ENCODE peak calls at places on chromosome 10, in ten cellular contexts. O is foreskin keratinocyte, V is endodermal cell, T is pancreas, U is body of pancreas, I is progenitor cell of endocrine pancreas, W is cardiac fibroblast, R is cardiac muscle cell, J is Peyer's patch, Q is lower leg skin. E is an unnamed sample.

GRCh38 chr10:90604636-90605035 is 253.2 kb downstream of the HTR7 start:
- DNase-seq in O (no peak), V (no peak), T (no peak), U (no peak), I (no peak), W (no peak), R (no peak), J (no peak), Q (no peak), E (peak)

GRCh38 chr10:131237991-131238651 is 73.4 kb downstream of the TCERG1L start:
- DNase-seq in O (no peak), V (no peak), T (no peak), U (no peak), I (no peak), W (no peak), R (no peak), J (no peak), Q (no peak), E (no peak)

GRCh38 chr10:107611101-107611500 is 446.6 kb upstream of the SORCS1 start:
- DNase-seq in O (peak), V (no peak), T (no peak), U (no peak), I (no peak), W (no peak), R (no peak), J (no peak), Q (no peak), E (no peak)

GRCh38 chr10:125014984-125015944 is 73.3 kb downstream of the ZRANB1 start:
- DNase-seq in O (no peak), V (no peak), T (no peak), U (no peak), I (no peak), W (peak), R (no peak), J (no peak), Q (no peak), E (no peak)

GRCh38 chr10:15703167-15703880 is 16.4 kb downstream of the ITGA8 start:
- DNase-seq in O (no peak), V (no peak), T (no peak), U (no peak), I (no peak), W (no peak), R (no peak), J (no peak), Q (no peak), E (no peak)

GRCh38 chr10:21638681-21639080 is 104.6 kb downstream of the MLLT10 start:
- DNase-seq in O (no peak), V (no peak), T (no peak), U (no peak), I (no peak), W (no peak), R (no peak), J (no peak), Q (no peak), E (no peak)

GRCh38 chr10:61937631-61938284 is 36.3 kb downstream of the ARID5B start:
- DNase-seq in O (peak), V (no peak), T (no peak), U (no peak), I (no peak), W (peak), R (no peak), J (no peak), Q (no peak), E (no peak)

GRCh38 chr10:113687041-113687440 is 7.3 kb downstream of the CASP7 start:
- DNase-seq in O (no peak), V (no peak), T (no peak), U (no peak), I (no peak), W (no peak), R (no peak), J (no peak), Q (no peak), E (no peak)

GRCh38 chr10:127881262-127881661 is 11.5 kb downstream of the CLRN3 start:
- DNase-seq in O (no peak), V (no peak), T (peak), U (peak), I (no peak), W (no peak), R (no peak), J (peak), Q (no peak), E (no peak)

GRCh38 chr10:103621778-103622115 is 128.2 kb downstream of the NEURL1 start:
- DNase-seq in O (no peak), V (no peak), T (no peak), U (no peak), I (no peak), W (no peak), R (no peak), J (no peak), Q (no peak), E (no peak)

GRCh38 chr10:92038949-92039348 is 115.4 kb downstream of the BTAF1 start:
- DNase-seq in O (no peak), V (no peak), T (no peak), U (no peak), I (no peak), W (no peak), R (no peak), J (no peak), Q (no peak), E (no peak)

GRCh38 chr10:112374724-112375541 is 1.0 kb downstream of the ACSL5 start:
- DNase-seq in O (no peak), V (peak), T (no peak), U (no peak), I (no peak), W (peak), R (peak), J (no peak), Q (no peak), E (no peak)

GRCh38 chr10:112713411-112713810 is 236.6 kb upstream of the TCF7L2 start:
- DNase-seq in O (no peak), V (no peak), T (no peak), U (no peak), I (no peak), W (no peak), R (no peak), J (no peak), Q (no peak), E (no peak)

GRCh38 chr10:110529596-110530011 is 31.9 kb downstream of the DUSP5 start:
- DNase-seq in O (no peak), V (peak), T (no peak), U (no peak), I (no peak), W (no peak), R (no peak), J (no peak), Q (no peak), E (no peak)

GRCh38 chr10:45421231-45422097 is 47.4 kb downstream of the ALOX5 start:
- DNase-seq in O (no peak), V (peak), T (no peak), U (peak), I (no peak), W (no peak), R (no peak), J (no peak), Q (no peak), E (no peak)

GRCh38 chr10:21141946-21142345 is 244.8 kb upstream of the NEBL start:
- DNase-seq in O (no peak), V (no peak), T (no peak), U (no peak), I (no peak), W (no peak), R (no peak), J (no peak), Q (no peak), E (no peak)

GRCh38 chr10:8079126-8079525 is 24.6 kb downstream of the GATA3 start:
- DNase-seq in O (no peak), V (no peak), T (no peak), U (no peak), I (no peak), W (no peak), R (no peak), J (no peak), Q (no peak), E (no peak)

GRCh38 chr10:14695833-14696232 is 78.9 kb downstream of the FAM107B start:
- DNase-seq in O (no peak), V (no peak), T (no peak), U (no peak), I (no peak), W (no peak), R (no peak), J (no peak), Q (no peak), E (no peak)

GRCh38 chr10:51272580-51272979 is 198.3 kb downstream of the PRKG1 start:
- DNase-seq in O (no peak), V (no peak), T (no peak), U (no peak), I (no peak), W (no peak), R (no peak), J (no peak), Q (no peak), E (no peak)

GRCh38 chr10:99766282-99766681 is 16.2 kb upstream of the ABCC2 start:
- DNase-seq in O (no peak), V (no peak), T (no peak), U (no peak), I (no peak), W (no peak), R (no peak), J (no peak), Q (no peak), E (no peak)

GRCh38 chr10:52066383-52066782 is 247.7 kb upstream of the DKK1 start:
- DNase-seq in O (no peak), V (peak), T (no peak), U (no peak), I (no peak), W (no peak), R (no peak), J (no peak), Q (no peak), E (no peak)

GRCh38 chr10:22435650-22436049 is 90.4 kb downstream of the SPAG6 start:
- DNase-seq in O (no peak), V (no peak), T (no peak), U (peak), I (no peak), W (no peak), R (no peak), J (no peak), Q (no peak), E (no peak)

GRCh38 chr10:43049081-43049551 is 27.8 kb upstream of the RET start:
- DNase-seq in O (no peak), V (peak), T (no peak), U (no peak), I (no peak), W (no peak), R (no peak), J (peak), Q (no peak), E (no peak)

GRCh38 chr10:18104223-18104872 is 35.9 kb upstream of the CACNB2 start:
- DNase-seq in O (peak), V (peak), T (peak), U (peak), I (peak), W (peak), R (peak), J (peak), Q (peak), E (no peak)

GRCh38 chr10:124099603-124100002 is 6.2 kb upstream of the CHST15 start:
- DNase-seq in O (no peak), V (no peak), T (no peak), U (no peak), I (no peak), W (no peak), R (no peak), J (no peak), Q (no peak), E (no peak)

GRCh38 chr10:11448190-11448544 is 163.3 kb downstream of the USP6NL start:
- DNase-seq in O (no peak), V (no peak), T (no peak), U (no peak), I (no peak), W (no peak), R (no peak), J (no peak), Q (no peak), E (no peak)

GRCh38 chr10:5014936-5015335 is 11.3 kb upstream of the AKR1C2 start:
- DNase-seq in O (no peak), V (no peak), T (peak), U (peak), I (no peak), W (peak), R (no peak), J (peak), Q (no peak), E (no peak)

GRCh38 chr10:89550509-89550908 is 15.1 kb upstream of the SLC16A12 start:
- DNase-seq in O (no peak), V (no peak), T (peak), U (peak), I (no peak), W (peak), R (peak), J (no peak), Q (no peak), E (no peak)

DNA sequence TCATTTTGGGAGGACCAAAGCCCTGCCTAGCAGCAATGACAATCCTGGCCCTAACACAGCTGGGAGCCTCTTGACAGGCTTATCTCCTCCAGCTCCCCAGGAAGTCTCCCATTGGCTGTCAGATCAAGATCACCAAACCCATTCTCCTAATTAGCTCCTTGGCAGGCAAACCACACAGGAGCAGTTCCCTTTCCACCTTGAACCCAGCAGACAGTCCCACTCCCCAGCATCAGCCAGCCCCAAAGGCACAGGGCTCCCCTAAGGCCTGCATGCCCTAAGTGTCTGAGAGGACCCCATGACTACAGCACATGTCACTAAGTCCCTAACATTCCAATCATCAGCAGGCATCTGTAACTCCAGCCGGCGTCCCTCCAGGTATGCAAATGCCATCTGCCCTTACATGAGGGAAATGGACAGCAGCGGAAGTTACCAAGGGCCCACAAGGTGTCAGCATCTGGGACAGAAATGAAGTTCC is 348.5 kb downstream of the KCNMA1 start:
- DNase-seq in O (no peak), V (peak), T (no peak), U (no peak), I (no peak), W (no peak), R (peak), J (no peak), Q (no peak), E (no peak)
- TF ChIP-seq CTCF in O (no peak), V (no peak), T (no peak), U (no peak), I (no peak), W (no peak), R (no peak), J (no peak), Q (no peak), E (no peak)

GRCh38 chr10:1368772-1369171 is 312.6 kb downstream of the WDR37 start:
- DNase-seq in O (no peak), V (peak), T (peak), U (peak), I (peak), W (no peak), R (peak), J (peak), Q (no peak), E (no peak)

GRCh38 chr10:1369665-1370064 is 313.5 kb downstream of the WDR37 start:
- DNase-seq in O (no peak), V (no peak), T (no peak), U (no peak), I (no peak), W (no peak), R (no peak), J (peak), Q (no peak), E (no peak)

GRCh38 chr10:1369197-1369596 is 313.0 kb downstream of the WDR37 start:
- DNase-seq in O (no peak), V (no peak), T (no peak), U (no peak), I (no peak), W (no peak), R (no peak), J (no peak), Q (no peak), E (no peak)

GRCh38 chr10:1372212-1372611 is 316.0 kb downstream of the WDR37 start:
- DNase-seq in O (no peak), V (no peak), T (no peak), U (no peak), I (no peak), W (no peak), R (no peak), J (no peak), Q (no peak), E (no peak)

DNA sequence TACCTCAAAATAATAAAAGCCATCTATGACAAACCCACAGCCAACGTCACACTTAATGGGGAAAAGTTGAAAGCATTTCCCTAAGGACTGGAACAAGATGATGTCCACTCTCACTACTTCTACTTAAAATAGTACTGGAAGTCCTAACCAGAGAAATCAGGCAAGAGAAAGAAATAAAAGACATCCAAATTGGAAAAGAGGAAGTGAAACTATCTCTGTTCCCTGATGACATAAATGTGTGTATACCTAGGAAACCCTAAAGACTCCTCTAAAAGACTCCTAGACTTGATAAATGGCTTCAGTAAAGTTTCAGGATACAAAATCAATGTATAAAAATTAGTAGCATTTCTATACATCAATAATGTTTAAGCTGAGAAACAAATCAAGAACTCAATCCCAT is 314.1 kb downstream of the WDR37 start:
- DNase-seq in O (no peak), V (no peak), T (no peak), U (no peak), I (no peak), W (no peak), R (no peak), J (no peak), Q (no peak), E (no peak)
- TF ChIP-seq CTCF in O (no peak), V (no peak), T (no peak), U (no peak), I (no peak), W (no peak), R (no peak), J (no peak), Q (no peak), E (no peak)

GRCh38 chr10:33129181-33129928 is 171.3 kb upstream of the ITGB1 start:
- DNase-seq in O (peak), V (no peak), T (no peak), U (no peak), I (no peak), W (peak), R (no peak), J (no peak), Q (no peak), E (no peak)
- TF ChIP-seq CTCF in O (peak), V (no peak), T (no peak), U (no peak), I (no peak), W (no peak), R (peak), J (no peak), Q (no peak), E (no peak)

GRCh38 chr10:25026463-25026862 is 10.1 kb downstream of the THNSL1 start:
- DNase-seq in O (peak), V (no peak), T (no peak), U (no peak), I (no peak), W (peak), R (no peak), J (no peak), Q (no peak), E (no peak)
- TF ChIP-seq CTCF in O (peak), V (peak), T (peak), U (peak), I (no peak), W (peak), R (peak), J (peak), Q (no peak), E (peak)

DNA sequence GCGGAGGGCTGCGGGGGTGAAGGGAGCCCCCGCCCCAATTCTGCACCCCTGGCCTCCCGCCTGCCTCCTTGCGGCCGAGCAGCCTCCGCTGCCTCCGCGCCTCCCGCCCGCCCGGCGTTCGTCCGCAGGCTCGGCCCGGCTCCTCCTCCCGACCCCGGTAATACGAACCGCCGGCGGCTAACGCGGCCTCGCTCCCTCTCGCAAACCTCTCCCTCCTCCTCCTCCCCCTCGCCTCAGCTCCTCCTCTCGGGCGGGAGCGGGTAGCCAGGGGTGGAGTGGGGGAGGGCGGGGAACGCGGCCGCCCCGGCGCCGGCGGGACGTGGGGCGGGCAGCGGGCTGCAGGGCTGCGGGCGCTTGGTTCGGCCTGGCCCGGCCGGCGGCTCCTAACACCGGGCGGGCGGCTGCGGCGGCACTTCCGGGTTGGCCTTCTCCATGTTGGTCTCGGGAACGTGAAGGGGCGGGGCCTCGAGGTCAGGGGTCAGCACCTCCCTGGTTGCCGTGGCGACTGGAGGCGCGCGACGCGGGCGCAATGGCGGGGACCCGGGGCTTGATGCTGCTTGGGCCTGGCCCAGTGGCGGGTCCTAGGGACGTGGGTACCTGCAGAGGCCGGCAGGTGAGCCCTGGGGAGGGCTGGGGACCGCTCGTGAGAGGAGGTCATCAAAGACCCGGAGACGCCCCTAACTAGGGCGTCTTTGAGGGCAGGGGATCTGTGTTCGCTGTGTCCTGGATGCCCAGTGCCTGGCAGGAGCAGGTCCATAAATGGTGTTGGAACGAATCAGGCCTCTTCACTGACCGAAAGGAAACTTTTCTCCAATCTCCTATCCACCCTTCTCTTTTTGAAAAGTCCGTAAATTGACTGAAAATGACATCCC is at the start of gene RAB11FIP2:
- DNase-seq in O (peak), V (peak), T (peak), U (peak), I (peak), W (peak), R (peak), J (peak), Q (peak), E (no peak)
- TF ChIP-seq CTCF in O (no peak), V (peak), T (no peak), U (peak), I (peak), W (no peak), R (peak), J (peak), Q (no peak), E (peak)

GRCh38 chr10:132252412-132252811 is 55.3 kb downstream of the STK32C start:
- DNase-seq in O (no peak), V (no peak), T (no peak), U (no peak), I (no peak), W (no peak), R (no peak), J (no peak), Q (no peak), E (no peak)
- TF ChIP-seq CTCF in O (no peak), V (peak), T (no peak), U (no peak), I (no peak), W (no peak), R (peak), J (no peak), Q (no peak), E (no peak)

GRCh38 chr10:75401569-75402485 is at the start of gene ZNF503:
- DNase-seq in O (peak), V (peak), T (peak), U (peak), I (peak), W (peak), R (peak), J (peak), Q (peak), E (peak)
- TF ChIP-seq CTCF in O (peak), V (peak), T (no peak), U (peak), I (peak), W (peak), R (peak), J (peak), Q (no peak), E (peak)

GRCh38 chr10:71486465-71487114 is 89.9 kb downstream of the CDH23 start:
- DNase-seq in O (peak), V (peak), T (no peak), U (no peak), I (peak), W (peak), R (peak), J (peak), Q (no peak), E (no peak)
- TF ChIP-seq CTCF in O (peak), V (peak), T (no peak), U (no peak), I (peak), W (peak), R (peak), J (peak), Q (no peak), E (peak)

DNA sequence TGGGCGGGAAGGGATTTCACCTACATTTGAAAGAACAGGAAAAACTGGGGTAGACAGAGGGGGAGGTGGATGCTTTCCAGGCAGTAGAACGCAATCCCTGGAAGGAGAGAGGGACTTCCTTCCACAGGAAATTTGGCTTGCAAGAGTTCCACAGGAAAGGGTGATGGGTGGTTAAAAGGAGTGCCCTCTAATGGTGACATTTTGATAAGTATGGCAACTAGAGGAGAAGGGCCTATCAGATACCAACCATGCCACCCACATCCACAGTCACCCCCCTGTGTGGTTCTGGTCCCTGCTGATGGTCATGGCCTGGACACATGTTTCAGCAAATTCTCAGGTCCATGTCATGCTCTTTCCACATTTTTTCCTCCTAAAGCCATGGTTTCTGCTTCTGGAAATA is 27.1 kb upstream of the COL13A1 start:
- DNase-seq in O (no peak), V (no peak), T (no peak), U (no peak), I (no peak), W (no peak), R (no peak), J (no peak), Q (no peak), E (no peak)
- TF ChIP-seq CTCF in O (peak), V (peak), T (no peak), U (no peak), I (no peak), W (no peak), R (no peak), J (no peak), Q (no peak), E (peak)

GRCh38 chr10:23693398-23693797 is 254.5 kb downstream of the OTUD1 start:
- DNase-seq in O (no peak), V (peak), T (no peak), U (no peak), I (peak), W (no peak), R (no peak), J (no peak), Q (no peak), E (no peak)
- TF ChIP-seq CTCF in O (peak), V (peak), T (no peak), U (no peak), I (peak), W (no peak), R (no peak), J (no peak), Q (no peak), E (no peak)

E was measured in epithelial cell of proximal tubule.